ENCODE peak calls at places on chromosomes 11 and 22, in seven cellular contexts. H is endothelial cell; O is HTR-8/SVneo; R is activated naive CD8-positive, alpha-beta T cell treated with anti-CD3 and anti-CD28 coated beads, Interleukin-2, amount 50 U/mL, for 24 hours; S is pancreas; N is NCI-H510A; A is cardiac fibroblast. G is an unnamed sample.

GRCh38 chr22:27554106-27554814 is 247.3 kb downstream of the MN1 start:
- DNase-seq in H (no peak), O (no peak), R (no peak), S (no peak), N (no peak), A (peak), G (no peak)

GRCh38 chr22:20654343-20655208 is 119.3 kb upstream of the SERPIND1 start:
- DNase-seq in H (no peak), O (no peak), R (no peak), S (peak), N (no peak), A (no peak), G (no peak)

GRCh38 chr11:119902656-119903181 is 173.7 kb upstream of the NECTIN1 start:
- DNase-seq in H (no peak), O (no peak), R (no peak), S (no peak), N (no peak), A (no peak), G (no peak)

GRCh38 chr22:42885446-42885845 is 28.4 kb upstream of the ARFGAP3 start:
- DNase-seq in H (no peak), O (no peak), R (no peak), S (no peak), N (no peak), A (peak), G (no peak)

GRCh38 chr22:18110194-18110943 is at the start of gene TUBA8:
- DNase-seq in H (peak), O (no peak), R (peak), S (peak), N (peak), A (peak), G (peak)

GRCh38 chr11:20080032-20080685 is 80.1 kb downstream of the DBX1 start:
- DNase-seq in H (no peak), O (no peak), R (no peak), S (no peak), N (no peak), A (no peak), G (no peak)

GRCh38 chr22:41401781-41402648 is 20.3 kb downstream of the TEF start:
- DNase-seq in H (no peak), O (peak), R (no peak), S (peak), N (no peak), A (peak), G (no peak)

GRCh38 chr22:44151661-44152060 is 29.1 kb upstream of the PARVG start:
- DNase-seq in H (no peak), O (peak), R (no peak), S (no peak), N (no peak), A (peak), G (no peak)

GRCh38 chr11:34327804-34328631 is 29.8 kb downstream of the ABTB2 start:
- DNase-seq in H (no peak), O (no peak), R (no peak), S (no peak), N (no peak), A (no peak), G (no peak)

GRCh38 chr11:125903753-125904659 is at the start of gene DDX25:
- DNase-seq in H (peak), O (no peak), R (peak), S (no peak), N (peak), A (no peak), G (no peak)

GRCh38 chr22:48494256-48494967 is 1333.3 kb downstream of the BRD1 start:
- DNase-seq in H (no peak), O (no peak), R (no peak), S (peak), N (no peak), A (no peak), G (no peak)

GRCh38 chr22:39723899-39724351 is 153.4 kb downstream of the CACNA1I start:
- DNase-seq in H (no peak), O (peak), R (no peak), S (peak), N (no peak), A (peak), G (no peak)

GRCh38 chr11:932435-932834 is 6.8 kb downstream of the AP2A2 start:
- DNase-seq in H (no peak), O (no peak), R (no peak), S (no peak), N (no peak), A (peak), G (no peak)

GRCh38 chr22:29727248-29727551 is 7.4 kb downstream of the CABP7 start:
- DNase-seq in H (peak), O (peak), R (peak), S (no peak), N (no peak), A (peak), G (peak)

GRCh38 chr11:116653206-116653605 is 119.6 kb downstream of the BUD13 start:
- DNase-seq in H (no peak), O (no peak), R (no peak), S (no peak), N (no peak), A (no peak), G (no peak)